ENCODE peak calls at places on chromosomes 13 and 19, in five cellular contexts. A, F, N, I and L are unnamed samples. For H3K4me1, the result is how much of the 10 kb centered on the place peaks cover.

GRCh38 chr19:45276284-45276687 is 25.2 kb downstream of the MARK4 start:
- DNase-seq in F (no peak), I (peak), A (no peak), N (peak), L (no peak)

GRCh38 chr13:51532736-51533197 is 51.5 kb upstream of the WDFY2 start:
- DNase-seq in N (no peak), I (no peak), F (no peak), A (no peak), L (no peak)

GRCh38 chr13:40777166-40777956 is 6.4 kb upstream of the MRPS31 start:
- DNase-seq in A (no peak), F (no peak), I (peak), N (peak), L (no peak)

GRCh38 chr13:73254827-73255226 is 196.0 kb downstream of the KLF5 start:
- DNase-seq in N (no peak), A (no peak), I (peak), F (no peak), L (no peak)

GRCh38 chr19:1119475-1120217 is 15.9 kb downstream of the GPX4 start:
- DNase-seq in F (no peak), A (no peak), I (no peak), N (no peak), L (no peak)

GRCh38 chr13:113209336-113209879 is at the start of gene CUL4A:
- DNase-seq in F (peak), A (peak), I (peak), N (peak), L (peak)

GRCh38 chr13:69306766-69307165 is 800.9 kb upstream of the ATXN8OS start:
- DNase-seq in N (no peak), I (no peak), A (no peak), F (no peak), L (no peak)

GRCh38 chr19:45187421-45188100 is 9.0 kb downstream of the BLOC1S3 start:
- DNase-seq in A (no peak), N (peak), I (peak), F (no peak), L (no peak)

GRCh38 chr13:38763446-38764381 is 76.8 kb downstream of the FREM2 start:
- DNase-seq in I (peak), N (peak), F (no peak), A (no peak), L (no peak)

GRCh38 chr13:113937497-113938140 is 36.3 kb downstream of the C13orf46 start:
- DNase-seq in I (no peak), F (no peak), N (no peak), A (peak), L (peak)

GRCh38 chr19:18500820-18501219 is 21.1 kb downstream of the ELL start:
- DNase-seq in A (peak), N (no peak), F (no peak), I (no peak), L (peak)

GRCh38 chr13:90454002-90454636 is 893.4 kb upstream of the MIR17HG start:
- DNase-seq in F (no peak), A (no peak), N (no peak), I (no peak), L (no peak)

GRCh38 chr19:3770136-3771032 is 1.6 kb downstream of the RAX2 start:
- DNase-seq in N (no peak), A (no peak), F (no peak), I (no peak), L (no peak)

GRCh38 chr13:114282143-114282685 is 813 bp downstream of the UPF3A start:
- DNase-seq in I (peak), A (peak), N (peak), F (peak), L (peak)

GRCh38 chr13:95256086-95256485 is 45.2 kb downstream of the ABCC4 start:
- DNase-seq in A (no peak), N (no peak), F (no peak), I (peak), L (no peak)

GRCh38 chr13:60426075-60426474 is 29.1 kb downstream of the TDRD3 start:
- DNase-seq in F (no peak), I (no peak), N (no peak), A (no peak), L (no peak)

GRCh38 chr13:52846567-52847321 is 1.7 kb downstream of the PCDH8 start:
- DNase-seq in F (peak), A (no peak), N (peak), I (peak), L (peak)

GRCh38 chr13:98129059-98129741 is 13.7 kb upstream of the FARP1 start:
- DNase-seq in I (peak), N (no peak), F (no peak), A (no peak), L (no peak)

GRCh38 chr19:47523473-47523872 is 8.6 kb upstream of the NAPA start:
- DNase-seq in N (no peak), A (no peak), F (no peak), I (no peak), L (no peak)

GRCh38 chr19:16445238-16446107 is 26.3 kb downstream of the EPS15L1 start:
- DNase-seq in I (peak), N (no peak), F (no peak), A (no peak), L (no peak)

GRCh38 chr19:6161271-6161850 is 25.9 kb downstream of the ACSBG2 start:
- DNase-seq in A (peak), N (no peak), I (peak), F (peak), L (no peak)

GRCh38 chr13:39283062-39283461 is 244.8 kb downstream of the NHLRC3 start:
- DNase-seq in I (no peak), A (no peak), N (no peak), F (no peak), L (no peak)

GRCh38 chr13:36310417-36311108 is 12.9 kb upstream of the CCDC169 start:
- DNase-seq in I (no peak), N (no peak), A (no peak), F (no peak), L (no peak)

GRCh38 chr13:94620286-94620896 is 18.7 kb downstream of the GPR180 start:
- DNase-seq in I (peak), F (no peak), N (peak), A (no peak), L (no peak)

GRCh38 chr13:87674143-87674772 is 3.1 kb downstream of the SLITRK5 start:
- DNase-seq in N (peak), A (no peak), F (no peak), I (no peak), L (no peak)

GRCh38 chr19:4754248-4754647 is 30.6 kb upstream of the DPP9 start:
- DNase-seq in I (no peak), A (no peak), F (no peak), N (no peak), L (no peak)

GRCh38 chr19:10593820-10594637 is 6.9 kb upstream of the AP1M2 start:
- DNase-seq in I (no peak), F (peak), A (no peak), N (no peak), L (no peak)

GRCh38 chr19:45527731-45528130 is 20.5 kb downstream of the VASP start:
- DNase-seq in F (no peak), A (no peak), N (no peak), I (no peak), L (no peak)

GRCh38 chr19:10686661-10687517 is 14.3 kb upstream of the QTRT1 start:
- DNase-seq in N (no peak), A (no peak), I (peak), F (no peak), L (no peak)

GRCh38 chr13:84137292-84137691 is 255.0 kb upstream of the SLITRK1 start:
- DNase-seq in A (no peak), F (no peak), N (no peak), I (no peak), L (no peak)

GRCh38 chr19:40822161-40822560 is 23.2 kb downstream of the EGLN2 start:
- DNase-seq in F (no peak), A (no peak), N (no peak), I (no peak), L (no peak)

GRCh38 chr13:30690282-30691188 is 44.8 kb upstream of the ALOX5AP start:
- DNase-seq in I (peak), N (no peak), F (peak), A (peak), L (peak)

GRCh38 chr19:48636859-48637448 is at the start of gene DBP:
- DNase-seq in A (no peak), I (peak), N (peak), F (peak), L (no peak)
- H3K4me1 ChIP-seq in A (under half), I (under half), N (under half), F (under half), L (under half)

DNA sequence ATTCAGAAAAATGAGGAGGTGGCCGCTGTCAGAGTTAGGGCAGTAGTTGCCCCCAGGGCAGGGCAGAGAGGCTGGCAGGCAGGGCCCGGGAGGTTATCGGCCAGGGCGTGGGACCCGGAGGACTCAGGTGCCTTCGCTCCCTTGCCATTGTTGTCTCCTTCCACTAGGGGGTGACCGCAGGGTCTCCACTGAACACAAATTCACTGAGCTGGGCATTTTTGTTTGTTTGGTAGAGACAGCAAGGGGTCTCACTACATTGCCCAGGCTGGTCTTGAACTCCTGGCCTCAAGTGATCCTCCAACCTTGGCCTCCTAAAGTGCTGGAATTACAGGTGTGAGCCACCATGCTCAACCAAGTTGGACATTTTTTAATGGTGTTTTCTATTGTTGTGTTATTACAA is 25.1 kb downstream of the CARS2 start:
- DNase-seq in N (peak), F (no peak), A (no peak), I (peak), L (no peak)
- H3K4me1 ChIP-seq in N (under half), F (under half), A (under half), I (under half), L (under half)

DNA sequence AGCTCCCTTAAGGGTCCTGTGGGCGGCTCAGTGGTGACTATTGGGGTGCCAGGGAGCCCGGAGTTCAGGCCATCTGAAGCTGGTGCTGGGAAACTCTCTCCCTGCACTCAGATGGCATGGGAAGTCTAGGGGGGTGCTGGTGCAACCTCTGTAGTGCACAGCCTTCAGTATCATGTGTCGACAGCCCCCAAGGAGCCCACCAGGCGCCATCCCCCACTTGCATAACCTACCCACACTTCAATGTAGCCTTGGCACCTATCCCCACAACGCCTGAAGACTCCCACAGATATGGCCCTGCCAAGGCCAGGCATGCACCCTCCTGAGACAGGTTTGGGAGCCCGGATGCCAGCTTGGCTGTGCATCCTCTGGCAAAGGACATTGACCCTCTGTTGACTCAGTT is 27.7 kb upstream of the NANOS3 start:
- DNase-seq in F (no peak), I (no peak), A (no peak), N (no peak), L (peak)
- H3K4me1 ChIP-seq in F (half or more), I (half or more), A (under half), N (under half), L (under half)

GRCh38 chr13:28753208-28753892 is 34.6 kb upstream of the SLC46A3 start:
- DNase-seq in A (no peak), I (peak), F (peak), N (peak), L (peak)

GRCh38 chr13:28750187-28751045 is 31.6 kb upstream of the SLC46A3 start:
- DNase-seq in I (peak), F (no peak), N (no peak), A (no peak), L (no peak)

GRCh38 chr13:28747851-28748250 is 29.1 kb upstream of the SLC46A3 start:
- DNase-seq in I (no peak), F (no peak), N (no peak), A (no peak), L (no peak)

GRCh38 chr13:28753946-28754345 is 35.2 kb upstream of the SLC46A3 start:
- DNase-seq in N (no peak), A (no peak), F (no peak), I (no peak), L (no peak)

GRCh38 chr13:28751210-28751935 is 32.6 kb upstream of the SLC46A3 start:
- DNase-seq in A (no peak), F (no peak), I (no peak), N (no peak), L (no peak)
- H3K4me1 ChIP-seq in A (under half), F (under half), I (under half), N (under half), L (under half)

GRCh38 chr13:26026211-26026610 is 25.6 kb downstream of the SHISA2 start:
- DNase-seq in A (no peak), F (no peak), I (no peak), N (no peak), L (no peak)
- H3K4me1 ChIP-seq in A (under half), F (under half), I (under half), N (half or more), L (under half)

DNA sequence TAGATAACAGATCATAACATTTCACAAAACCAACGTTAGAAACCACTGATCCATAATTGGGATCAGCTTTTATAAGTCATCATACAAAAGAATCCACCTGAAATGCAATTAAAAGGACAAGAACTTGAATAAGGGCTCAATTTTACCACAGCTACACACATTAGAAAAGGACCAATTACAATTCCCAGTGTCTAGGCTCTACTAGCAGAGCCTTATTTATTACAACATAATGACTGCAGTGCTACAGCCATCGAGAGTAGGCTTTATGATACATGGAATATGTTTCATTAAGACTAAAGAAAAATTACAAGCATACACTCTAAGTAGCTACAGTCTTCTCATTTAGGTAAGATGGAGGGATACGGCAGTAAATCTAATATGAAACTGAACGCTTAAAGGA is 2.9 kb downstream of the RBM26 start:
- DNase-seq in I (no peak), A (no peak), F (no peak), N (no peak), L (no peak)
- H3K4me1 ChIP-seq in I (under half), A (under half), F (under half), N (under half), L (under half)